ENCODE peak calls at places on chromosomes 2 and 18, in six cellular contexts. One of them, this sample, is unnamed.

GRCh38 chr2:164913640-164914346 is 41.5 kb downstream of the SLC38A11 start:
- DNase-seq in A549: peak
- DNase-seq in GM12878: no peak
- DNase-seq in IMR-90: peak
- DNase-seq in HepG2: peak
- DNase-seq in K562: no peak
- DNase-seq in this sample: no peak

GRCh38 chr2:214765180-214765579 is 44.3 kb downstream of the BARD1 start:
- DNase-seq in A549: no peak
- DNase-seq in GM12878: no peak
- DNase-seq in IMR-90: no peak
- DNase-seq in HepG2: no peak
- DNase-seq in K562: no peak
- DNase-seq in this sample: no peak

GRCh38 chr2:105803773-105804172 is 59.1 kb downstream of the NCK2 start:
- DNase-seq in A549: no peak
- DNase-seq in GM12878: no peak
- DNase-seq in IMR-90: no peak
- DNase-seq in HepG2: no peak
- DNase-seq in K562: no peak
- DNase-seq in this sample: no peak

GRCh38 chr2:46032161-46032813 is 264.9 kb upstream of the EPAS1 start:
- DNase-seq in A549: peak
- DNase-seq in GM12878: no peak
- DNase-seq in IMR-90: no peak
- DNase-seq in HepG2: no peak
- DNase-seq in K562: no peak
- DNase-seq in this sample: no peak

GRCh38 chr2:197258580-197258979 is 52.0 kb downstream of the ANKRD44 start:
- DNase-seq in A549: no peak
- DNase-seq in GM12878: peak
- DNase-seq in IMR-90: peak
- DNase-seq in HepG2: no peak
- DNase-seq in K562: no peak
- DNase-seq in this sample: no peak

GRCh38 chr2:101883860-101884259 is 107.9 kb upstream of the IL1R2 start:
- DNase-seq in A549: peak
- DNase-seq in GM12878: no peak
- DNase-seq in IMR-90: peak
- DNase-seq in HepG2: peak
- DNase-seq in K562: peak
- DNase-seq in this sample: peak

GRCh38 chr2:225788571-225788970 is 389.1 kb downstream of the NYAP2 start:
- DNase-seq in A549: no peak
- DNase-seq in GM12878: no peak
- DNase-seq in IMR-90: peak
- DNase-seq in HepG2: no peak
- DNase-seq in K562: no peak
- DNase-seq in this sample: no peak

GRCh38 chr2:50791271-50791670 is 240.7 kb downstream of the NRXN1 start:
- DNase-seq in A549: no peak
- DNase-seq in GM12878: no peak
- DNase-seq in IMR-90: no peak
- DNase-seq in HepG2: no peak
- DNase-seq in K562: no peak
- DNase-seq in this sample: no peak

GRCh38 chr2:217074576-217075224 is 214.8 kb upstream of the TNP1 start:
- DNase-seq in A549: no peak
- DNase-seq in GM12878: no peak
- DNase-seq in IMR-90: peak
- DNase-seq in HepG2: no peak
- DNase-seq in K562: no peak
- DNase-seq in this sample: no peak

GRCh38 chr2:217077841-217078407 is 218.1 kb upstream of the TNP1 start:
- DNase-seq in A549: no peak
- DNase-seq in GM12878: no peak
- DNase-seq in IMR-90: peak
- DNase-seq in HepG2: no peak
- DNase-seq in K562: peak
- DNase-seq in this sample: no peak

GRCh38 chr2:217075225-217075802 is 215.4 kb upstream of the TNP1 start:
- DNase-seq in A549: no peak
- DNase-seq in GM12878: no peak
- DNase-seq in IMR-90: peak
- DNase-seq in HepG2: no peak
- DNase-seq in K562: peak
- DNase-seq in this sample: no peak

GRCh38 chr2:217076651-217077232 is 216.9 kb upstream of the TNP1 start:
- DNase-seq in A549: no peak
- DNase-seq in GM12878: no peak
- DNase-seq in IMR-90: no peak
- DNase-seq in HepG2: no peak
- DNase-seq in K562: no peak
- DNase-seq in this sample: no peak

DNA sequence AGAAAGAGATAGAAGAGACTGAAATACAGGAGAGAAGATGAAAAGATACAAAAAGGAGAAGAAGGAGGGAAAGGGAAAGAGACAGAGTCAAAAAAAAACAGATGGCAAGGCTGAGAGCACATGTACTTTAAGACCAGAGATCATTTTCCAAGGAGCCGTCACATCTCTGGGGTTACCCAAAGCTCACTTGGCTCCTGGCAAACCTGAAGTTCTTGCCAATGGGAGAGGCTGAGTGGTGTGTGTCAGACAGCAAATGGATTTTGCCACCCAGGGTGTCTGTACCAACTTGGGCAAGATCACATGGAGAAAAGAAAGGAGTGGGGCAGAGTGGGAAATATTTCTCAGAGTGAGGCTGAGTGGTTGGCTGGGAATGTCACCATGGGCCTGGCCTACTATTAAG is 219.3 kb upstream of the TNP1 start:
- DNase-seq in A549: no peak
- DNase-seq in GM12878: no peak
- DNase-seq in IMR-90: no peak
- DNase-seq in HepG2: no peak
- DNase-seq in K562: no peak
- DNase-seq in this sample: no peak
- TF ChIP-seq BHLHE40 in A549: no peak
- TF ChIP-seq BHLHE40 in GM12878: no peak
- TF ChIP-seq BHLHE40 in IMR-90: no peak
- TF ChIP-seq BHLHE40 in HepG2: no peak
- TF ChIP-seq BHLHE40 in K562: no peak
- TF ChIP-seq BHLHE40 in this sample: no peak

GRCh38 chr2:158990397-158991209 is 22.2 kb downstream of the TANC1 start:
- DNase-seq in A549: peak
- DNase-seq in GM12878: no peak
- DNase-seq in IMR-90: peak
- DNase-seq in HepG2: no peak
- DNase-seq in K562: no peak
- DNase-seq in this sample: no peak
- TF ChIP-seq BHLHE40 in A549: no peak
- TF ChIP-seq BHLHE40 in GM12878: no peak
- TF ChIP-seq BHLHE40 in IMR-90: no peak
- TF ChIP-seq BHLHE40 in HepG2: no peak
- TF ChIP-seq BHLHE40 in K562: no peak
- TF ChIP-seq BHLHE40 in this sample: no peak

GRCh38 chr18:63888473-63889190 is 1.1 kb downstream of the SERPINB2 start:
- DNase-seq in A549: no peak
- DNase-seq in GM12878: no peak
- DNase-seq in IMR-90: no peak
- DNase-seq in HepG2: no peak
- DNase-seq in K562: no peak
- DNase-seq in this sample: no peak

GRCh38 chr18:63892544-63892943 is 5.0 kb downstream of the SERPINB2 start:
- DNase-seq in A549: no peak
- DNase-seq in GM12878: no peak
- DNase-seq in IMR-90: no peak
- DNase-seq in HepG2: no peak
- DNase-seq in K562: no peak
- DNase-seq in this sample: no peak

GRCh38 chr18:63890226-63890949 is 2.9 kb downstream of the SERPINB2 start:
- DNase-seq in A549: no peak
- DNase-seq in GM12878: no peak
- DNase-seq in IMR-90: no peak
- DNase-seq in HepG2: no peak
- DNase-seq in K562: no peak
- DNase-seq in this sample: no peak

GRCh38 chr18:63889641-63890040 is 2.1 kb downstream of the SERPINB2 start:
- DNase-seq in A549: no peak
- DNase-seq in GM12878: no peak
- DNase-seq in IMR-90: no peak
- DNase-seq in HepG2: no peak
- DNase-seq in K562: no peak
- DNase-seq in this sample: no peak

DNA sequence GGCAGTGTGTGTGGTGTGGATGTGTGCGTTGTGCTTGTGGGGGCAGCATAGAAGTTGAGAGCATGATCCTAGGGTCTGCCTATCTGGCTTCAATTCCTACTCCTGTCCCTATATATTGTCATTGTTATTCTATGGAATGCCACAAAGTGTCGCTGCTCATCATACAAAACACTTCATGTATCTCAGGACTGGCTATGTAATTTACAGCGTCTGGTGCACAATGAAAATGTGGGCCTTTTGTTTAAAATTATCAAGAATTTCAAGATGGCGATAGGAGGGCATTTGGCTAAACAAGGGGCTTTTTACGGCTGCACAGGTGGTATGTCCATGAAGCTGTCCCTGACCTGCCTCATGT is 3.4 kb downstream of the SERPINB2 start:
- DNase-seq in A549: peak
- DNase-seq in GM12878: no peak
- DNase-seq in IMR-90: peak
- DNase-seq in HepG2: peak
- DNase-seq in K562: no peak
- DNase-seq in this sample: peak
- TF ChIP-seq BHLHE40 in A549: no peak
- TF ChIP-seq BHLHE40 in GM12878: no peak
- TF ChIP-seq BHLHE40 in IMR-90: no peak
- TF ChIP-seq BHLHE40 in HepG2: no peak
- TF ChIP-seq BHLHE40 in K562: no peak
- TF ChIP-seq BHLHE40 in this sample: no peak

GRCh38 chr18:67973916-67974315 is 457.4 kb upstream of the DSEL start:
- DNase-seq in A549: no peak
- DNase-seq in GM12878: no peak
- DNase-seq in IMR-90: no peak
- DNase-seq in HepG2: no peak
- DNase-seq in K562: no peak
- DNase-seq in this sample: no peak
- TF ChIP-seq BHLHE40 in A549: no peak
- TF ChIP-seq BHLHE40 in GM12878: no peak
- TF ChIP-seq BHLHE40 in IMR-90: no peak
- TF ChIP-seq BHLHE40 in HepG2: no peak
- TF ChIP-seq BHLHE40 in K562: no peak
- TF ChIP-seq BHLHE40 in this sample: no peak

GRCh38 chr18:54148678-54149077 is 75.8 kb downstream of the MBD2 start:
- DNase-seq in A549: no peak
- DNase-seq in GM12878: no peak
- DNase-seq in IMR-90: no peak
- DNase-seq in HepG2: no peak
- DNase-seq in K562: no peak
- DNase-seq in this sample: no peak

GRCh38 chr18:54154231-54154630 is 70.2 kb downstream of the MBD2 start:
- DNase-seq in A549: no peak
- DNase-seq in GM12878: no peak
- DNase-seq in IMR-90: no peak
- DNase-seq in HepG2: no peak
- DNase-seq in K562: no peak
- DNase-seq in this sample: no peak

GRCh38 chr18:54149078-54149697 is 75.3 kb downstream of the MBD2 start:
- DNase-seq in A549: peak
- DNase-seq in GM12878: peak
- DNase-seq in IMR-90: peak
- DNase-seq in HepG2: peak
- DNase-seq in K562: no peak
- DNase-seq in this sample: no peak

GRCh38 chr18:54150226-54150625 is 74.2 kb downstream of the MBD2 start:
- DNase-seq in A549: no peak
- DNase-seq in GM12878: no peak
- DNase-seq in IMR-90: no peak
- DNase-seq in HepG2: no peak
- DNase-seq in K562: no peak
- DNase-seq in this sample: no peak

GRCh38 chr18:54151376-54151775 is 73.1 kb downstream of the MBD2 start:
- DNase-seq in A549: no peak
- DNase-seq in GM12878: no peak
- DNase-seq in IMR-90: no peak
- DNase-seq in HepG2: no peak
- DNase-seq in K562: no peak
- DNase-seq in this sample: no peak
- TF ChIP-seq BHLHE40 in A549: no peak
- TF ChIP-seq BHLHE40 in GM12878: no peak
- TF ChIP-seq BHLHE40 in IMR-90: no peak
- TF ChIP-seq BHLHE40 in HepG2: no peak
- TF ChIP-seq BHLHE40 in K562: no peak
- TF ChIP-seq BHLHE40 in this sample: no peak

DNA sequence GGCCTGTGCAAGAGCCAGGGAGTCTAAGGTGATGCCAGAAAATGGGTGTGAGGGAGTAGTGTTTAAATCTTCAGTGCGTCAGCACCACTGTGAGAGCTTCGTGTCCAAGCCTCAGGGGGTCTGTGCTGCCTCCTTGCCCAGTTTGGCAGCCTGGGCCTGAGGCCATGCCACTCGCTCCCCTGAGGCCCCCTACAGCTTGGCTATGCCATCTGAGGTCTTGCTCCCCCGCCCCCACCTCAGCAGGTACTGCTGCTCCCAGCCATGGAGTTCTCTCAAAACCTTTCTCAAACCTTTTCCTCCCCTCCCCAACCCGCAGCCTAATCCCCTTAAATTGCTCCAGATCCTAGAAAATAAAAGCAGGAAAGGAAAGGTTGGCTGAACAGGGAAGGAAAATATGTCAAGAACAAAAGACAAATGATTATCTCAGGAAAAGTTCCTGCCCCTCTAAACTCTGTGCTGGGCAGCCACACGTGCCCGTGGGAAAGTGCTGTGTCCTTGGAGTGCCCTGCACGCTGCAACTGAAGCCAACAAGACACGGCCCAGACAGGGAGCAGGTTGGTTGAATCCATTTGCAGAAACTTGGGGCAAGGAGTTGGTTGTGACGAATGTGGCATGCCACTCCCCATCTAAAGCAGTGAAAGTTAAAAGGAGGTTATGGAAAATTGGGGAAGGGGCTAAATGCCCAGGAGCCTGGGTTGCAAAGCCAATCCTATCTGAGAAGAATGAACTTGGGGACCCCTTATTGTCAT is 61.2 kb downstream of the ATOH8 start:
- DNase-seq in A549: no peak
- DNase-seq in GM12878: no peak
- DNase-seq in IMR-90: no peak
- DNase-seq in HepG2: no peak
- DNase-seq in K562: no peak
- DNase-seq in this sample: no peak
- TF ChIP-seq BHLHE40 in A549: no peak
- TF ChIP-seq BHLHE40 in GM12878: no peak
- TF ChIP-seq BHLHE40 in IMR-90: no peak
- TF ChIP-seq BHLHE40 in HepG2: no peak
- TF ChIP-seq BHLHE40 in K562: no peak
- TF ChIP-seq BHLHE40 in this sample: no peak